ENCODE peak calls at places on chromosomes 4 and X, in six cellular contexts. Z, M, C, X, E and F are unnamed samples.

GRCh38 chrX:70878925-70879324 is 29.6 kb downstream of the TEX11 start:
- DNase-seq in E (no peak), C (no peak), M (no peak), X (no peak), Z (no peak), F (no peak)

GRCh38 chr4:81031389-81032173 is 1.1 kb downstream of the BMP3 start:
- DNase-seq in E (no peak), M (no peak), C (no peak), X (no peak), Z (no peak), F (no peak)

GRCh38 chr4:137000432-137000831 is 531.9 kb downstream of the PCDH18 start:
- DNase-seq in M (no peak), C (no peak), X (no peak), Z (no peak), E (no peak), F (no peak)

GRCh38 chrX:23838953-23839352 is 56.0 kb downstream of the SAT1 start:
- DNase-seq in Z (no peak), C (no peak), E (no peak), M (no peak), X (no peak), F (no peak)

GRCh38 chrX:154761977-154762528 is 611 bp upstream of the DKC1 start:
- DNase-seq in X (no peak), Z (peak), E (peak), M (no peak), C (no peak), F (no peak)

GRCh38 chr4:7854697-7855370 is 84.8 kb downstream of the AFAP1 start:
- DNase-seq in C (no peak), X (no peak), E (no peak), Z (no peak), M (no peak), F (peak)

GRCh38 chrX:24862343-24862742 is 153.4 kb downstream of the ARX start:
- DNase-seq in M (no peak), Z (peak), C (peak), E (no peak), X (no peak), F (no peak)

GRCh38 chr4:109294468-109295020 is 7.9 kb downstream of the COL25A1 start:
- DNase-seq in C (no peak), M (no peak), Z (peak), E (no peak), X (no peak), F (no peak)

GRCh38 chrX:148593987-148594386 is 93.6 kb downstream of the AFF2 start:
- DNase-seq in M (peak), E (no peak), Z (no peak), X (no peak), C (no peak), F (no peak)

GRCh38 chrX:74452199-74452481 is 30.8 kb downstream of the SLC16A2 start:
- DNase-seq in X (no peak), M (no peak), E (no peak), Z (no peak), C (no peak), F (no peak)

GRCh38 chr4:137387924-137388323 is 144.4 kb downstream of the PCDH18 start:
- DNase-seq in C (peak), M (no peak), E (peak), X (no peak), Z (peak), F (no peak)

GRCh38 chr4:148539387-148539786 is 97.2 kb upstream of the NR3C2 start:
- DNase-seq in E (no peak), X (peak), C (no peak), Z (no peak), M (peak), F (no peak)

GRCh38 chrX:8738588-8739189 is 6.8 kb upstream of the ANOS1 start:
- DNase-seq in M (peak), C (peak), E (peak), Z (peak), X (peak), F (no peak)

GRCh38 chr4:87081826-87082225 is 138.6 kb downstream of the KLHL8 start:
- DNase-seq in E (no peak), M (no peak), C (no peak), X (no peak), Z (peak), F (no peak)

GRCh38 chr4:132238697-132239096 is 910.4 kb upstream of the PCDH10 start:
- DNase-seq in X (no peak), E (no peak), M (no peak), C (no peak), Z (no peak), F (no peak)

GRCh38 chr4:133484287-133484686 is 335.2 kb downstream of the PCDH10 start:
- DNase-seq in X (peak), C (no peak), E (no peak), Z (no peak), M (no peak), F (no peak)

GRCh38 chrX:70422886-70423336 is at the start of gene GDPD2:
- DNase-seq in X (peak), E (no peak), Z (no peak), C (peak), M (peak), F (no peak)

GRCh38 chrX:76802698-76803097 is 375.2 kb downstream of the MAGEE1 start:
- DNase-seq in M (no peak), E (no peak), X (peak), Z (peak), C (no peak), F (peak)

GRCh38 chr4:149835280-149835679 is 19.6 kb upstream of the IQCM start:
- DNase-seq in C (no peak), M (no peak), X (no peak), Z (no peak), E (no peak), F (no peak)

GRCh38 chr4:118858779-118859178 is 22.9 kb upstream of the SEC24D start:
- DNase-seq in X (no peak), M (no peak), Z (no peak), C (no peak), E (no peak), F (no peak)

GRCh38 chr4:117740736-117741135 is 293.6 kb upstream of the NDST3 start:
- DNase-seq in C (no peak), Z (no peak), M (no peak), E (no peak), X (no peak), F (no peak)

GRCh38 chr4:36260714-36261113 is 16.4 kb upstream of the ARAP2 start:
- DNase-seq in X (no peak), M (no peak), E (no peak), C (no peak), Z (no peak), F (no peak)

GRCh38 chrX:48468247-48468671 is 1.8 kb downstream of the SLC38A5 start:
- DNase-seq in C (no peak), X (no peak), Z (peak), E (no peak), M (no peak), F (no peak)

GRCh38 chr4:185395255-185395955 is at the start of gene LRP2BP:
- DNase-seq in Z (peak), M (no peak), X (peak), C (peak), E (peak), F (peak)

GRCh38 chr4:185396724-185397402 is at the start of gene ANKRD37:
- DNase-seq in C (peak), X (peak), Z (peak), M (peak), E (peak), F (peak)

GRCh38 chr4:185394568-185395254 is 1.0 kb downstream of the LRP2BP start:
- DNase-seq in C (no peak), M (no peak), Z (peak), X (peak), E (peak), F (peak)

GRCh38 chr4:185398618-185399017 is 2.0 kb downstream of the ANKRD37 start:
- DNase-seq in M (no peak), C (no peak), X (no peak), E (peak), Z (no peak), F (no peak)

DNA sequence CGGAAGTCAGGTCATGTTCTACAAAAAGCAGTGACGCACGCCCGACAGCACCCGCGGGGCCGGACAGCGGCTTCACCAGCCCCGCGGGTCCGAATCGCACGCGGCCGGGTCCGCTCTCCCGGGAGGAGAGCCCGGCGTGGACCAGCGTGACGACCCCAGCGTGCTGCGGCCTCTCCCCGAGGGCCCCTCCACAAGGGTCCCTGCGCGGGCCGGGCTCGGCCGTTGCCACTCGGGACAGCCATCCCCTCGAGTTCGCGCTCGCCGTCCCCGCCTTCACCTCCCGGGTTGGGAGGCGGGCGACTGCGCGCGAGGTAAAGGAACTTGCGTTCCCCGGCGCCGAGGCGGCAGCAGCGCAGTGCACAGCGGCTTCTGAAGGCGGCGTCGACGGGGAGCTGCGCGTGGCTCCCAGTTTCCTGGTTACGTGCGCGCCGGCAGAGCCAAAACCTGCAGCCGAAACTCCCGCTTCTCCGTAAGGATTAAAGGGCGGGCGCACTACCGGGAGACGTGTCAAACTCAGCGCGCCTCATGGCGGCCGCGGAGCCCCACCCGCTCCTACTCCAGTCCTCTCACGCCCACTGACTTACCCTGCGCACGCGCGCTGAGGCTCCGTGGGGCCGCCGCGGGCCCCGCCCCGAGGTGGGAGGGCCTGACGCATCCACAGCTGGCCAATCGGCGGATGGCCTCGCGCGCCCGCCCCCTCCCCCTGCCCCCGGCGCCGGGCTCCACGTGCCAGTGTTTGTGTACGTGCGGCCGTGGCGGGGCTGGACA is 416 bp upstream of the LRP2BP start:
- DNase-seq in Z (peak), M (peak), E (peak), C (peak), X (peak), F (peak)
- TF ChIP-seq EZH2 in Z (no peak), M (no peak), E (no peak), C (no peak), X (no peak), F (no peak)

GRCh38 chr4:15778191-15778741 is at the start of gene CD38:
- DNase-seq in X (no peak), M (peak), E (no peak), Z (peak), C (no peak), F (no peak)

GRCh38 chr4:15777697-15778096 is 431 bp upstream of the CD38 start:
- DNase-seq in C (no peak), E (no peak), X (no peak), Z (no peak), M (no peak), F (no peak)

GRCh38 chr4:15779789-15780188 is 1.7 kb downstream of the CD38 start:
- DNase-seq in M (no peak), Z (peak), E (no peak), C (no peak), X (no peak), F (peak)

GRCh38 chr4:15778742-15779231 is 659 bp downstream of the CD38 start:
- DNase-seq in M (peak), Z (peak), X (no peak), E (no peak), C (no peak), F (no peak)

GRCh38 chr4:15779336-15779735 is 1.2 kb downstream of the CD38 start:
- DNase-seq in M (peak), X (peak), E (peak), C (peak), Z (peak), F (peak)
- TF ChIP-seq EZH2 in M (peak), X (no peak), E (no peak), C (no peak), Z (no peak), F (no peak)

GRCh38 chrX:129959493-129959832 is 23.0 kb upstream of the BCORL1 start:
- DNase-seq in E (no peak), X (no peak), C (no peak), Z (peak), M (peak), F (peak)
- TF ChIP-seq EZH2 in E (no peak), X (no peak), C (no peak), Z (no peak), M (no peak), F (no peak)

GRCh38 chrX:120015145-120016067 is 62.1 kb downstream of the RHOXF2B start:
- DNase-seq in C (no peak), Z (peak), X (no peak), M (peak), E (no peak), F (no peak)

GRCh38 chrX:120014354-120015129 is 62.9 kb downstream of the RHOXF2B start:
- DNase-seq in X (no peak), C (no peak), E (no peak), Z (no peak), M (no peak), F (no peak)

GRCh38 chrX:120020305-120020704 is 57.2 kb downstream of the RHOXF2B start:
- DNase-seq in Z (no peak), X (no peak), C (no peak), E (no peak), M (no peak), F (no peak)

GRCh38 chrX:120021927-120022326 is 55.6 kb downstream of the RHOXF2B start:
- DNase-seq in C (no peak), X (no peak), Z (no peak), E (no peak), M (no peak), F (no peak)

GRCh38 chrX:120016068-120016441 is 61.4 kb downstream of the RHOXF2B start:
- DNase-seq in Z (no peak), C (no peak), E (no peak), M (no peak), X (no peak), F (no peak)
- TF ChIP-seq EZH2 in Z (no peak), C (no peak), E (no peak), M (no peak), X (no peak), F (peak)

GRCh38 chr4:74934822-74935326 is 2.0 kb downstream of the PARM1 start:
- DNase-seq in X (no peak), C (no peak), Z (peak), E (no peak), M (no peak), F (no peak)

GRCh38 chr4:74932832-74933561 is at the start of gene PARM1:
- DNase-seq in Z (peak), C (peak), M (peak), E (peak), X (peak), F (peak)

GRCh38 chr4:74932010-74932409 is 906 bp upstream of the PARM1 start:
- DNase-seq in E (no peak), Z (no peak), M (no peak), C (no peak), X (no peak), F (no peak)

GRCh38 chr4:74933562-74934015 is 673 bp downstream of the PARM1 start:
- DNase-seq in X (no peak), Z (peak), C (peak), M (peak), E (peak), F (peak)

GRCh38 chr4:74934016-74934821 is 1.3 kb downstream of the PARM1 start:
- DNase-seq in M (peak), Z (peak), E (peak), C (peak), X (peak), F (peak)
- TF ChIP-seq EZH2 in M (no peak), Z (peak), E (peak), C (peak), X (no peak), F (peak)

GRCh38 chr4:93828332-93828829 is at the start of gene ATOH1:
- DNase-seq in C (peak), M (peak), E (no peak), X (no peak), Z (peak), F (peak)

GRCh38 chr4:93828830-93829530 is 427 bp downstream of the ATOH1 start:
- DNase-seq in E (no peak), X (no peak), Z (peak), C (no peak), M (peak), F (no peak)

GRCh38 chr4:93827272-93827947 is 1.1 kb upstream of the ATOH1 start:
- DNase-seq in C (no peak), E (no peak), X (no peak), Z (no peak), M (no peak), F (no peak)

GRCh38 chr4:93830090-93830818 is 1.7 kb downstream of the ATOH1 start:
- DNase-seq in X (no peak), M (no peak), C (no peak), Z (no peak), E (no peak), F (no peak)

GRCh38 chr4:93829531-93830089 is 1.1 kb downstream of the ATOH1 start:
- DNase-seq in M (no peak), C (no peak), E (no peak), X (no peak), Z (peak), F (no peak)
- TF ChIP-seq EZH2 in M (no peak), C (no peak), E (peak), X (no peak), Z (peak), F (peak)

GRCh38 chrX:141894733-141895132 is 9.0 kb upstream of the MAGEC1 start:
- DNase-seq in X (no peak), C (no peak), Z (no peak), M (no peak), E (no peak), F (no peak)
- TF ChIP-seq EZH2 in X (no peak), C (no peak), Z (no peak), M (no peak), E (no peak), F (no peak)